ENCODE peak calls at places on chromosomes 16 and 17, in five cellular contexts. F is naive thymus-derived CD4-positive, alpha-beta T cell; P is NCI-H2081; V is C1 segment of cervical spinal cord; A is Peyer's patch. Q is an unnamed sample.

GRCh38 chr16:2964416-2965223 is 545 bp downstream of the KREMEN2 start:
- DNase-seq in F (peak), P (peak), V (no peak), A (peak), Q (no peak)

GRCh38 chr17:28189667-28190066 is 129.3 kb upstream of the TMEM97 start:
- DNase-seq in F (no peak), P (no peak), V (no peak), A (no peak), Q (no peak)

GRCh38 chr17:17568772-17569195 is 22.7 kb downstream of the PEMT start:
- DNase-seq in F (peak), P (peak), V (no peak), A (peak), Q (peak)

GRCh38 chr16:3198334-3199072 is 10.5 kb downstream of the OR1F1 start:
- DNase-seq in F (no peak), P (no peak), V (no peak), A (no peak), Q (no peak)

GRCh38 chr17:34797724-34798123 is 163.5 kb downstream of the CCT6B start:
- DNase-seq in F (no peak), P (no peak), V (no peak), A (no peak), Q (no peak)

GRCh38 chr17:15966879-15967248 is 21.9 kb downstream of the ADORA2B start:
- DNase-seq in F (no peak), P (no peak), V (no peak), A (peak), Q (no peak)

GRCh38 chr17:62965149-62965648 is 836 bp upstream of the TANC2 start:
- DNase-seq in F (no peak), P (no peak), V (no peak), A (no peak), Q (no peak)

GRCh38 chr16:188674-189073 is 8.4 kb downstream of the HBQ1 start:
- DNase-seq in F (peak), P (no peak), V (no peak), A (no peak), Q (no peak)

GRCh38 chr17:35893751-35894150 is 13.6 kb upstream of the CCL5 start:
- DNase-seq in F (no peak), P (no peak), V (no peak), A (no peak), Q (no peak)

GRCh38 chr16:8739989-8740704 is 57.3 kb downstream of the TMEM186 start:
- DNase-seq in F (no peak), P (no peak), V (no peak), A (no peak), Q (no peak)

GRCh38 chr17:45784583-45785372 is 658 bp downstream of the CRHR1 start:
- DNase-seq in F (peak), P (peak), V (no peak), A (peak), Q (no peak)

GRCh38 chr16:482468-483185 is 44.9 kb upstream of the CAPN15 start:
- DNase-seq in F (no peak), P (no peak), V (no peak), A (no peak), Q (no peak)